ENCODE peak calls at places on chromosomes 11 and 22, in seven cellular contexts. One of them, this sample, is unnamed. For H3K4me1 and H3K36me3, the result is how much of the 10 kb centered on the place peaks cover.

GRCh38 chr11:44505591-44506054 is 59.8 kb upstream of the CD82 start:
- ATAC-seq in K562: peak
- ATAC-seq in GM12878: no peak
- ATAC-seq in HepG2: no peak
- ATAC-seq in GM23338: no peak
- ATAC-seq in upper lobe of left lung: no peak
- ATAC-seq in Panc1: no peak
- ATAC-seq in this sample: no peak

GRCh38 chr11:66891849-66892660 is 35.2 kb downstream of the LRFN4 start:
- ATAC-seq in Panc1: peak
- ATAC-seq in K562: peak
- ATAC-seq in HepG2: peak
- ATAC-seq in GM23338: peak
- ATAC-seq in GM12878: peak
- ATAC-seq in upper lobe of left lung: no peak
- ATAC-seq in this sample: no peak

GRCh38 chr11:46251954-46252353 is 25.5 kb upstream of the CREB3L1 start:
- ATAC-seq in Panc1: no peak
- ATAC-seq in K562: no peak
- ATAC-seq in HepG2: peak
- ATAC-seq in upper lobe of left lung: no peak
- ATAC-seq in GM23338: no peak
- ATAC-seq in GM12878: no peak
- ATAC-seq in this sample: no peak

GRCh38 chr22:44039566-44040171 is 15.6 kb downstream of the PARVB start:
- ATAC-seq in Panc1: no peak
- ATAC-seq in GM12878: no peak
- ATAC-seq in upper lobe of left lung: no peak
- ATAC-seq in GM23338: no peak
- ATAC-seq in HepG2: no peak
- ATAC-seq in K562: no peak
- ATAC-seq in this sample: no peak

GRCh38 chr22:24506802-24507438 is 11.8 kb downstream of the UPB1 start:
- ATAC-seq in Panc1: peak
- ATAC-seq in HepG2: peak
- ATAC-seq in GM12878: peak
- ATAC-seq in K562: no peak
- ATAC-seq in GM23338: peak
- ATAC-seq in upper lobe of left lung: peak
- ATAC-seq in this sample: no peak

GRCh38 chr11:64762916-64763803 is 3.4 kb upstream of the PYGM start:
- ATAC-seq in upper lobe of left lung: no peak
- ATAC-seq in K562: peak
- ATAC-seq in GM23338: peak
- ATAC-seq in Panc1: no peak
- ATAC-seq in HepG2: no peak
- ATAC-seq in GM12878: peak
- ATAC-seq in this sample: no peak

GRCh38 chr11:72624496-72625201 is 49.6 kb downstream of the PDE2A start:
- ATAC-seq in Panc1: no peak
- ATAC-seq in GM23338: no peak
- ATAC-seq in HepG2: no peak
- ATAC-seq in K562: no peak
- ATAC-seq in upper lobe of left lung: peak
- ATAC-seq in GM12878: no peak
- ATAC-seq in this sample: peak

GRCh38 chr11:41868606-41869005 is 409.2 kb upstream of the LRRC4C start:
- ATAC-seq in upper lobe of left lung: no peak
- ATAC-seq in Panc1: no peak
- ATAC-seq in GM23338: no peak
- ATAC-seq in GM12878: no peak
- ATAC-seq in HepG2: no peak
- ATAC-seq in K562: no peak
- ATAC-seq in this sample: no peak

GRCh38 chr11:76805206-76805913 is 22.2 kb downstream of the TSKU start:
- ATAC-seq in HepG2: no peak
- ATAC-seq in upper lobe of left lung: no peak
- ATAC-seq in Panc1: no peak
- ATAC-seq in K562: peak
- ATAC-seq in GM12878: no peak
- ATAC-seq in GM23338: no peak
- ATAC-seq in this sample: no peak

GRCh38 chr11:115333951-115334350 is 170.3 kb downstream of the CADM1 start:
- ATAC-seq in GM12878: no peak
- ATAC-seq in Panc1: no peak
- ATAC-seq in K562: no peak
- ATAC-seq in HepG2: no peak
- ATAC-seq in GM23338: no peak
- ATAC-seq in upper lobe of left lung: no peak
- ATAC-seq in this sample: no peak

GRCh38 chr11:66337103-66337899 is 1.1 kb upstream of the RIN1 start:
- ATAC-seq in GM23338: no peak
- ATAC-seq in HepG2: no peak
- ATAC-seq in upper lobe of left lung: no peak
- ATAC-seq in K562: no peak
- ATAC-seq in Panc1: no peak
- ATAC-seq in GM12878: no peak
- ATAC-seq in this sample: peak

GRCh38 chr11:99418927-99419707 is 398.4 kb downstream of the CNTN5 start:
- ATAC-seq in GM12878: no peak
- ATAC-seq in K562: no peak
- ATAC-seq in upper lobe of left lung: no peak
- ATAC-seq in Panc1: no peak
- ATAC-seq in GM23338: peak
- ATAC-seq in HepG2: no peak
- ATAC-seq in this sample: no peak

GRCh38 chr11:65026810-65027209 is 429 bp upstream of the SNX15 start:
- ATAC-seq in GM23338: no peak
- ATAC-seq in Panc1: peak
- ATAC-seq in HepG2: no peak
- ATAC-seq in K562: peak
- ATAC-seq in upper lobe of left lung: no peak
- ATAC-seq in GM12878: no peak
- ATAC-seq in this sample: no peak

GRCh38 chr11:123920943-123921342 is 18.5 kb upstream of the OR4D5 start:
- ATAC-seq in Panc1: no peak
- ATAC-seq in HepG2: no peak
- ATAC-seq in GM12878: no peak
- ATAC-seq in K562: no peak
- ATAC-seq in upper lobe of left lung: no peak
- ATAC-seq in GM23338: no peak
- ATAC-seq in this sample: no peak

GRCh38 chr11:4065086-4065485 is 29.5 kb upstream of the RRM1 start:
- ATAC-seq in GM23338: no peak
- ATAC-seq in Panc1: no peak
- ATAC-seq in HepG2: no peak
- ATAC-seq in upper lobe of left lung: no peak
- ATAC-seq in K562: no peak
- ATAC-seq in GM12878: no peak
- ATAC-seq in this sample: no peak

GRCh38 chr11:92269021-92269420 is 44.4 kb downstream of the FAT3 start:
- ATAC-seq in upper lobe of left lung: peak
- ATAC-seq in Panc1: peak
- ATAC-seq in K562: no peak
- ATAC-seq in GM12878: no peak
- ATAC-seq in GM23338: peak
- ATAC-seq in HepG2: no peak
- ATAC-seq in this sample: no peak

GRCh38 chr11:3950996-3951662 is 95.7 kb downstream of the STIM1 start:
- ATAC-seq in GM23338: peak
- ATAC-seq in upper lobe of left lung: no peak
- ATAC-seq in GM12878: no peak
- ATAC-seq in K562: peak
- ATAC-seq in Panc1: peak
- ATAC-seq in HepG2: peak
- ATAC-seq in this sample: peak

GRCh38 chr22:31343235-31344191 is 2.6 kb downstream of the PATZ1 start:
- ATAC-seq in GM23338: peak
- ATAC-seq in K562: peak
- ATAC-seq in HepG2: no peak
- ATAC-seq in upper lobe of left lung: peak
- ATAC-seq in Panc1: no peak
- ATAC-seq in GM12878: peak
- ATAC-seq in this sample: no peak

GRCh38 chr11:128210148-128210940 is 377.0 kb downstream of the ETS1 start:
- ATAC-seq in HepG2: peak
- ATAC-seq in upper lobe of left lung: peak
- ATAC-seq in Panc1: peak
- ATAC-seq in GM12878: no peak
- ATAC-seq in K562: no peak
- ATAC-seq in GM23338: peak
- ATAC-seq in this sample: peak

GRCh38 chr22:48902983-48903650 is 924.6 kb downstream of the BRD1 start:
- ATAC-seq in Panc1: no peak
- ATAC-seq in HepG2: no peak
- ATAC-seq in GM23338: no peak
- ATAC-seq in K562: no peak
- ATAC-seq in upper lobe of left lung: no peak
- ATAC-seq in GM12878: no peak
- ATAC-seq in this sample: no peak

GRCh38 chr11:130846606-130847005 is 69.7 kb downstream of the SNX19 start:
- ATAC-seq in HepG2: no peak
- ATAC-seq in Panc1: no peak
- ATAC-seq in K562: no peak
- ATAC-seq in GM12878: no peak
- ATAC-seq in upper lobe of left lung: no peak
- ATAC-seq in GM23338: no peak
- ATAC-seq in this sample: no peak

GRCh38 chr22:39970742-39971141 is 10.5 kb downstream of the TMA7B start:
- ATAC-seq in upper lobe of left lung: peak
- ATAC-seq in K562: no peak
- ATAC-seq in GM12878: no peak
- ATAC-seq in GM23338: no peak
- ATAC-seq in Panc1: no peak
- ATAC-seq in HepG2: no peak
- ATAC-seq in this sample: no peak

GRCh38 chr11:63763506-63764200 is 4.9 kb downstream of the ZFTA start:
- ATAC-seq in Panc1: no peak
- ATAC-seq in HepG2: no peak
- ATAC-seq in GM23338: peak
- ATAC-seq in K562: no peak
- ATAC-seq in upper lobe of left lung: no peak
- ATAC-seq in GM12878: no peak
- ATAC-seq in this sample: peak

GRCh38 chr11:129141748-129142475 is 50.2 kb downstream of the ARHGAP32 start:
- ATAC-seq in GM12878: no peak
- ATAC-seq in upper lobe of left lung: no peak
- ATAC-seq in K562: no peak
- ATAC-seq in Panc1: peak
- ATAC-seq in GM23338: no peak
- ATAC-seq in HepG2: no peak
- ATAC-seq in this sample: no peak

GRCh38 chr11:43879789-43880639 is 617 bp upstream of the ALKBH3 start:
- ATAC-seq in GM12878: peak
- ATAC-seq in K562: no peak
- ATAC-seq in GM23338: no peak
- ATAC-seq in HepG2: peak
- ATAC-seq in Panc1: peak
- ATAC-seq in upper lobe of left lung: peak
- ATAC-seq in this sample: no peak

GRCh38 chr11:64607381-64608259 is 16.6 kb downstream of the SLC22A12 start:
- ATAC-seq in Panc1: no peak
- ATAC-seq in HepG2: no peak
- ATAC-seq in GM12878: no peak
- ATAC-seq in upper lobe of left lung: no peak
- ATAC-seq in K562: no peak
- ATAC-seq in GM23338: peak
- ATAC-seq in this sample: peak

GRCh38 chr22:23652711-23653110 is 20.6 kb upstream of the DRICH1 start:
- ATAC-seq in K562: no peak
- ATAC-seq in upper lobe of left lung: no peak
- ATAC-seq in HepG2: no peak
- ATAC-seq in Panc1: no peak
- ATAC-seq in GM23338: no peak
- ATAC-seq in GM12878: no peak
- ATAC-seq in this sample: no peak

GRCh38 chr11:77589181-77589520 is 602 bp upstream of the AQP11 start:
- ATAC-seq in K562: peak
- ATAC-seq in HepG2: peak
- ATAC-seq in GM12878: peak
- ATAC-seq in Panc1: peak
- ATAC-seq in upper lobe of left lung: peak
- ATAC-seq in GM23338: peak
- ATAC-seq in this sample: no peak

GRCh38 chr11:75635009-75635909 is 33.6 kb downstream of the MAP6 start:
- ATAC-seq in HepG2: no peak
- ATAC-seq in upper lobe of left lung: no peak
- ATAC-seq in GM12878: no peak
- ATAC-seq in K562: peak
- ATAC-seq in GM23338: peak
- ATAC-seq in Panc1: no peak
- ATAC-seq in this sample: peak

GRCh38 chr11:811446-812245 is 1.9 kb downstream of the RPLP2 start:
- ATAC-seq in GM12878: no peak
- ATAC-seq in Panc1: no peak
- ATAC-seq in upper lobe of left lung: no peak
- ATAC-seq in GM23338: no peak
- ATAC-seq in HepG2: no peak
- ATAC-seq in K562: no peak
- ATAC-seq in this sample: no peak
- TF ChIP-seq POLR2AphosphoS5 in GM12878: peak
- TF ChIP-seq POLR2AphosphoS5 in Panc1: no peak
- TF ChIP-seq POLR2AphosphoS5 in upper lobe of left lung: no peak
- TF ChIP-seq POLR2AphosphoS5 in GM23338: no peak
- TF ChIP-seq POLR2AphosphoS5 in HepG2: no peak
- TF ChIP-seq POLR2AphosphoS5 in K562: no peak
- TF ChIP-seq POLR2AphosphoS5 in this sample: no peak

GRCh38 chr22:35904332-35904692 is 124.3 kb downstream of the RBFOX2 start:
- ATAC-seq in Panc1: no peak
- ATAC-seq in HepG2: no peak
- ATAC-seq in K562: no peak
- ATAC-seq in GM12878: no peak
- ATAC-seq in GM23338: no peak
- ATAC-seq in upper lobe of left lung: no peak
- ATAC-seq in this sample: no peak
- H3K4me1 ChIP-seq in Panc1: under half
- H3K4me1 ChIP-seq in HepG2: under half
- H3K4me1 ChIP-seq in K562: under half
- H3K4me1 ChIP-seq in GM12878: under half
- H3K4me1 ChIP-seq in GM23338: under half
- H3K4me1 ChIP-seq in upper lobe of left lung: under half
- H3K4me1 ChIP-seq in this sample: half or more

GRCh38 chr11:27497911-27498310 is 8.7 kb downstream of the LIN7C start:
- ATAC-seq in upper lobe of left lung: no peak
- ATAC-seq in GM23338: no peak
- ATAC-seq in GM12878: no peak
- ATAC-seq in Panc1: no peak
- ATAC-seq in K562: no peak
- ATAC-seq in HepG2: no peak
- ATAC-seq in this sample: no peak
- H3K36me3 ChIP-seq in upper lobe of left lung: under half
- H3K36me3 ChIP-seq in GM23338: under half
- H3K36me3 ChIP-seq in GM12878: under half
- H3K36me3 ChIP-seq in Panc1: under half
- H3K36me3 ChIP-seq in K562: half or more
- H3K36me3 ChIP-seq in HepG2: half or more
- H3K36me3 ChIP-seq in this sample: under half

GRCh38 chr11:12028303-12028702 is 19.9 kb upstream of the DKK3 start:
- ATAC-seq in K562: no peak
- ATAC-seq in GM12878: no peak
- ATAC-seq in GM23338: no peak
- ATAC-seq in upper lobe of left lung: no peak
- ATAC-seq in HepG2: no peak
- ATAC-seq in Panc1: no peak
- ATAC-seq in this sample: no peak
- TF ChIP-seq POLR2AphosphoS5 in K562: no peak
- TF ChIP-seq POLR2AphosphoS5 in GM12878: no peak
- TF ChIP-seq POLR2AphosphoS5 in GM23338: no peak
- TF ChIP-seq POLR2AphosphoS5 in upper lobe of left lung: no peak
- TF ChIP-seq POLR2AphosphoS5 in HepG2: no peak
- TF ChIP-seq POLR2AphosphoS5 in Panc1: no peak
- TF ChIP-seq POLR2AphosphoS5 in this sample: no peak

This sample was measured in gastroesophageal sphincter.